ENCODE peak calls at places on chromosome 1, in five cellular contexts. One of them, this sample, is unnamed. For H3K4me1, the result is how much of the 10 kb centered on the place peaks cover.

GRCh38 chr1:163531345-163531744 is 209.6 kb downstream of the NUF2 start:
- DNase-seq in heart right ventricle: no peak
- DNase-seq in suprapubic skin: no peak
- DNase-seq in cardiac muscle cell: no peak
- DNase-seq in HepG2: no peak
- DNase-seq in this sample: no peak

GRCh38 chr1:213274140-213274539 is 223.1 kb downstream of the RPS6KC1 start:
- DNase-seq in heart right ventricle: no peak
- DNase-seq in suprapubic skin: no peak
- DNase-seq in cardiac muscle cell: no peak
- DNase-seq in HepG2: peak
- DNase-seq in this sample: no peak

GRCh38 chr1:234604726-234605492 is 5.1 kb downstream of the IRF2BP2 start:
- DNase-seq in heart right ventricle: no peak
- DNase-seq in suprapubic skin: no peak
- DNase-seq in cardiac muscle cell: peak
- DNase-seq in HepG2: no peak
- DNase-seq in this sample: no peak

GRCh38 chr1:162892916-162893714 is 32.1 kb upstream of the CCDC190 start:
- DNase-seq in heart right ventricle: no peak
- DNase-seq in suprapubic skin: no peak
- DNase-seq in cardiac muscle cell: peak
- DNase-seq in HepG2: peak
- DNase-seq in this sample: no peak

GRCh38 chr1:196680107-196680506 is 28.3 kb downstream of the CFH start:
- DNase-seq in heart right ventricle: no peak
- DNase-seq in suprapubic skin: no peak
- DNase-seq in cardiac muscle cell: peak
- DNase-seq in HepG2: no peak
- DNase-seq in this sample: no peak

GRCh38 chr1:23593556-23594148 is 34.4 kb upstream of the ID3 start:
- DNase-seq in heart right ventricle: no peak
- DNase-seq in suprapubic skin: no peak
- DNase-seq in cardiac muscle cell: no peak
- DNase-seq in HepG2: peak
- DNase-seq in this sample: no peak

GRCh38 chr1:17878837-17879236 is 123.7 kb downstream of the ACTL8 start:
- DNase-seq in heart right ventricle: no peak
- DNase-seq in suprapubic skin: peak
- DNase-seq in cardiac muscle cell: peak
- DNase-seq in HepG2: no peak
- DNase-seq in this sample: no peak

GRCh38 chr1:30743584-30744059 is 14.0 kb downstream of the LAPTM5 start:
- DNase-seq in heart right ventricle: no peak
- DNase-seq in suprapubic skin: no peak
- DNase-seq in cardiac muscle cell: no peak
- DNase-seq in HepG2: no peak
- DNase-seq in this sample: peak

GRCh38 chr1:184030433-184031126 is 6.9 kb downstream of the COLGALT2 start:
- DNase-seq in heart right ventricle: no peak
- DNase-seq in suprapubic skin: no peak
- DNase-seq in cardiac muscle cell: no peak
- DNase-seq in HepG2: no peak
- DNase-seq in this sample: no peak

GRCh38 chr1:88984553-88984945 is 7.9 kb downstream of the KYAT3 start:
- DNase-seq in heart right ventricle: no peak
- DNase-seq in suprapubic skin: no peak
- DNase-seq in cardiac muscle cell: no peak
- DNase-seq in HepG2: no peak
- DNase-seq in this sample: no peak

GRCh38 chr1:88985033-88985432 is 7.4 kb downstream of the KYAT3 start:
- DNase-seq in heart right ventricle: no peak
- DNase-seq in suprapubic skin: no peak
- DNase-seq in cardiac muscle cell: peak
- DNase-seq in HepG2: peak
- DNase-seq in this sample: no peak

GRCh38 chr1:88985692-88986091 is 6.7 kb downstream of the KYAT3 start:
- DNase-seq in heart right ventricle: no peak
- DNase-seq in suprapubic skin: no peak
- DNase-seq in cardiac muscle cell: no peak
- DNase-seq in HepG2: no peak
- DNase-seq in this sample: no peak

GRCh38 chr1:88990426-88990825 is 2.0 kb downstream of the KYAT3 start:
- DNase-seq in heart right ventricle: no peak
- DNase-seq in suprapubic skin: no peak
- DNase-seq in cardiac muscle cell: no peak
- DNase-seq in HepG2: no peak
- DNase-seq in this sample: no peak
- H3K4me3 ChIP-seq in heart right ventricle: no peak
- H3K4me3 ChIP-seq in suprapubic skin: no peak
- H3K4me3 ChIP-seq in cardiac muscle cell: no peak
- H3K4me3 ChIP-seq in HepG2: no peak
- H3K4me3 ChIP-seq in this sample: no peak

GRCh38 chr1:12760256-12760795 is 13.2 kb upstream of the PRAMEF12 start:
- DNase-seq in heart right ventricle: no peak
- DNase-seq in suprapubic skin: no peak
- DNase-seq in cardiac muscle cell: no peak
- DNase-seq in HepG2: peak
- DNase-seq in this sample: no peak

GRCh38 chr1:12769031-12769430 is 4.5 kb upstream of the PRAMEF12 start:
- DNase-seq in heart right ventricle: no peak
- DNase-seq in suprapubic skin: no peak
- DNase-seq in cardiac muscle cell: no peak
- DNase-seq in HepG2: no peak
- DNase-seq in this sample: no peak

GRCh38 chr1:12762766-12763165 is 10.8 kb upstream of the PRAMEF12 start:
- DNase-seq in heart right ventricle: no peak
- DNase-seq in suprapubic skin: no peak
- DNase-seq in cardiac muscle cell: no peak
- DNase-seq in HepG2: no peak
- DNase-seq in this sample: no peak

GRCh38 chr1:12761781-12762180 is 11.8 kb upstream of the PRAMEF12 start:
- DNase-seq in heart right ventricle: no peak
- DNase-seq in suprapubic skin: no peak
- DNase-seq in cardiac muscle cell: no peak
- DNase-seq in HepG2: no peak
- DNase-seq in this sample: no peak

DNA sequence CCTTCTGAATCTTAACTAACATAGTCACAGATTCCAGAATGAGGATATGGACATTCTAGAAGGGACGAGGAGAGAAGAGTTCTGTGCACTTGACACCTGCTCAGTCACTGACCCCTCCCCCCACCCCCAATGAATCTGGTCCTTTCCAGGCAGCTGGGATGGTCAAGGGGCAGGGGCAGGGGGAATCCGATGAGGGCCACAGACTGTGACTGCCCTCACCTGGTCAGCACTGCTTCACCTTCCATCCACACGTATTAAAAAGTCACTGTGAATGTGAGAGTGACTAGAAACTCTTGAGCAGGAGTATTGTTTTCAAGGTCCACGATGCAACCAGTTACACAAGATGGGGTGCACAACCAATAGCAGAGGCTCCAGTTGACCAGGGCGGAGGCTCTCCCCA is 9.5 kb upstream of the PRAMEF12 start:
- DNase-seq in heart right ventricle: no peak
- DNase-seq in suprapubic skin: no peak
- DNase-seq in cardiac muscle cell: no peak
- DNase-seq in HepG2: no peak
- DNase-seq in this sample: no peak
- H3K27ac ChIP-seq in heart right ventricle: no peak
- H3K27ac ChIP-seq in suprapubic skin: no peak
- H3K27ac ChIP-seq in cardiac muscle cell: no peak
- H3K27ac ChIP-seq in HepG2: no peak
- H3K27ac ChIP-seq in this sample: no peak

GRCh38 chr1:230210326-230210978 is 143.4 kb downstream of the GALNT2 start:
- DNase-seq in heart right ventricle: no peak
- DNase-seq in suprapubic skin: no peak
- DNase-seq in cardiac muscle cell: peak
- DNase-seq in HepG2: no peak
- DNase-seq in this sample: no peak
- H3K4me1 ChIP-seq in heart right ventricle: under half
- H3K4me1 ChIP-seq in suprapubic skin: under half
- H3K4me1 ChIP-seq in cardiac muscle cell: under half
- H3K4me1 ChIP-seq in HepG2: under half
- H3K4me1 ChIP-seq in this sample: under half

DNA sequence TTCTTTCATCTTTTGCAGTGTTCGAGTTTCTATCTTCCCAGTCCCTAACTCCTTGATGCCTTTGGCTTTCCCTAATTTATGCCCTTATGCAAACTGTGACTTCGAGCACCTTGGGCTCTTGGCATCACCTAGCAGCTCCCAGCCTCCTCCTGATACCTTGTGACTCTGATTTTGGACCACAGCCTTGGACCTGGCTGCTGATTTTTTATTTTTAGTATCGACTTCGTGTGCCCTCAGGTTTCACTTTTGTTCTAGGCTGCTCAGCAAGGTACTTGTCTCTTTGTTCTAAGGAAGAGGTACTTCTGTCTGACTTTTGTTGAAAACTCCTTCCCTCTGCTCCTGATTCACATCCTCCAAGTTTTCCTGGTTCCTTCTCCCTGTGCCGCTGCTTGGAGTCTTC is 69.6 kb upstream of the KCNK1 start:
- DNase-seq in heart right ventricle: no peak
- DNase-seq in suprapubic skin: no peak
- DNase-seq in cardiac muscle cell: no peak
- DNase-seq in HepG2: no peak
- DNase-seq in this sample: no peak
- H3K4me3 ChIP-seq in heart right ventricle: no peak
- H3K4me3 ChIP-seq in suprapubic skin: no peak
- H3K4me3 ChIP-seq in cardiac muscle cell: no peak
- H3K4me3 ChIP-seq in HepG2: no peak
- H3K4me3 ChIP-seq in this sample: no peak

GRCh38 chr1:159916240-159917051 is 8.9 kb downstream of the TAGLN2 start:
- DNase-seq in heart right ventricle: no peak
- DNase-seq in suprapubic skin: no peak
- DNase-seq in cardiac muscle cell: peak
- DNase-seq in HepG2: peak
- DNase-seq in this sample: no peak

GRCh38 chr1:159914252-159915018 is 10.9 kb downstream of the TAGLN2 start:
- DNase-seq in heart right ventricle: no peak
- DNase-seq in suprapubic skin: no peak
- DNase-seq in cardiac muscle cell: no peak
- DNase-seq in HepG2: no peak
- DNase-seq in this sample: no peak

GRCh38 chr1:159917533-159917932 is 7.8 kb downstream of the TAGLN2 start:
- DNase-seq in heart right ventricle: no peak
- DNase-seq in suprapubic skin: no peak
- DNase-seq in cardiac muscle cell: no peak
- DNase-seq in HepG2: no peak
- DNase-seq in this sample: no peak

GRCh38 chr1:159913451-159914192 is 11.7 kb downstream of the TAGLN2 start:
- DNase-seq in heart right ventricle: no peak
- DNase-seq in suprapubic skin: no peak
- DNase-seq in cardiac muscle cell: peak
- DNase-seq in HepG2: no peak
- DNase-seq in this sample: no peak

GRCh38 chr1:159915571-159916239 is 9.6 kb downstream of the TAGLN2 start:
- DNase-seq in heart right ventricle: no peak
- DNase-seq in suprapubic skin: no peak
- DNase-seq in cardiac muscle cell: no peak
- DNase-seq in HepG2: no peak
- DNase-seq in this sample: no peak
- H3K27ac ChIP-seq in heart right ventricle: peak
- H3K27ac ChIP-seq in suprapubic skin: no peak
- H3K27ac ChIP-seq in cardiac muscle cell: no peak
- H3K27ac ChIP-seq in HepG2: no peak
- H3K27ac ChIP-seq in this sample: peak

GRCh38 chr1:40041466-40041838 is 923 bp downstream of the CAP1 start:
- DNase-seq in heart right ventricle: no peak
- DNase-seq in suprapubic skin: no peak
- DNase-seq in cardiac muscle cell: no peak
- DNase-seq in HepG2: no peak
- DNase-seq in this sample: no peak
- H3K4me1 ChIP-seq in heart right ventricle: half or more
- H3K4me1 ChIP-seq in suprapubic skin: half or more
- H3K4me1 ChIP-seq in cardiac muscle cell: under half
- H3K4me1 ChIP-seq in HepG2: under half
- H3K4me1 ChIP-seq in this sample: under half